ENCODE peak calls at places on chromosome 18, in nine cellular contexts. S is esophagus squamous epithelium, B is astrocyte, W is nephron progenitor cell, X is GM23338, T is fibroblast of lung, P is mucosa of descending colon, R is IMR-90, D is foreskin fibroblast. J is an unnamed sample.

GRCh38 chr18:37321578-37322496 is 243.8 kb downstream of the CELF4 start:
- DNase-seq in P (no peak), R (no peak), X (peak), W (peak), B (no peak), T (no peak), S (no peak), D (no peak), J (no peak)

GRCh38 chr18:28736951-28737350 is 560.0 kb upstream of the CDH2 start:
- DNase-seq in S (no peak), D (peak), P (no peak), B (no peak), T (no peak), W (no peak), R (peak), X (no peak), J (no peak)

GRCh38 chr18:5868218-5868904 is 27.0 kb downstream of the TMEM200C start:
- DNase-seq in R (peak), D (peak), B (peak), T (peak), S (peak), X (peak), P (peak), W (peak), J (peak)

GRCh38 chr18:2715990-2716389 is 60.5 kb downstream of the SMCHD1 start:
- DNase-seq in S (no peak), X (no peak), P (no peak), R (peak), W (no peak), B (no peak), T (peak), D (peak), J (no peak)

GRCh38 chr18:28039078-28039477 is 137.9 kb downstream of the CDH2 start:
- DNase-seq in P (no peak), B (peak), W (no peak), S (no peak), R (peak), T (peak), X (no peak), D (no peak), J (peak)

GRCh38 chr18:398866-399637 is 101.4 kb downstream of the COLEC12 start:
- DNase-seq in D (no peak), W (no peak), T (no peak), X (no peak), S (no peak), P (no peak), B (no peak), R (no peak), J (no peak)

GRCh38 chr18:59539108-59539507 is 158.1 kb downstream of the CCBE1 start:
- DNase-seq in S (no peak), D (no peak), X (no peak), R (no peak), B (no peak), W (no peak), T (no peak), P (no peak), J (no peak)

GRCh38 chr18:45026162-45026561 is 345.5 kb downstream of the SETBP1 start:
- DNase-seq in W (no peak), B (no peak), T (no peak), P (no peak), R (no peak), S (no peak), D (no peak), X (no peak), J (no peak)

GRCh38 chr18:71503222-71503621 is 1040.9 kb downstream of the CBLN2 start:
- DNase-seq in B (no peak), D (no peak), P (no peak), X (no peak), W (no peak), R (no peak), S (no peak), T (no peak), J (no peak)

GRCh38 chr18:36718705-36719328 is 110.0 kb downstream of the TPGS2 start:
- DNase-seq in X (no peak), S (no peak), W (no peak), R (peak), P (no peak), B (peak), T (no peak), D (no peak), J (no peak)

GRCh38 chr18:56473400-56474059 is 164.9 kb downstream of the TXNL1 start:
- DNase-seq in D (no peak), P (no peak), B (no peak), W (no peak), S (no peak), T (no peak), R (no peak), X (no peak), J (no peak)

GRCh38 chr18:9961031-9961430 is 47.2 kb downstream of the VAPA start:
- DNase-seq in R (no peak), X (no peak), B (peak), T (peak), D (peak), P (no peak), S (no peak), W (no peak), J (no peak)

GRCh38 chr18:10417679-10418078 is 36.8 kb upstream of the APCDD1 start:
- DNase-seq in P (no peak), T (peak), S (no peak), D (no peak), R (no peak), B (peak), W (no peak), X (no peak), J (no peak)

GRCh38 chr18:44325903-44326650 is 354.6 kb upstream of the SETBP1 start:
- DNase-seq in X (peak), R (peak), S (no peak), W (peak), T (peak), D (peak), P (peak), B (peak), J (peak)

GRCh38 chr18:40407913-40408312 is 1547.1 kb upstream of the PIK3C3 start:
- DNase-seq in T (peak), R (peak), W (no peak), S (no peak), P (no peak), B (peak), X (no peak), D (no peak), J (peak)

GRCh38 chr18:34643982-34644381 is 66.1 kb upstream of the DTNA start:
- DNase-seq in S (no peak), B (no peak), R (peak), P (no peak), W (no peak), X (no peak), T (peak), D (no peak), J (no peak)
- TF ChIP-seq CTCF in S (no peak), B (no peak), R (peak), P (no peak), W (no peak), X (no peak), T (peak), D (peak), J (peak)

GRCh38 chr18:23618862-23619387 is 32.6 kb upstream of the NPC1 start:
- DNase-seq in B (no peak), T (no peak), W (peak), D (no peak), X (peak), P (peak), S (no peak), R (no peak), J (no peak)
- TF ChIP-seq CTCF in B (no peak), T (peak), W (no peak), D (peak), X (peak), P (no peak), S (no peak), R (no peak), J (peak)

DNA sequence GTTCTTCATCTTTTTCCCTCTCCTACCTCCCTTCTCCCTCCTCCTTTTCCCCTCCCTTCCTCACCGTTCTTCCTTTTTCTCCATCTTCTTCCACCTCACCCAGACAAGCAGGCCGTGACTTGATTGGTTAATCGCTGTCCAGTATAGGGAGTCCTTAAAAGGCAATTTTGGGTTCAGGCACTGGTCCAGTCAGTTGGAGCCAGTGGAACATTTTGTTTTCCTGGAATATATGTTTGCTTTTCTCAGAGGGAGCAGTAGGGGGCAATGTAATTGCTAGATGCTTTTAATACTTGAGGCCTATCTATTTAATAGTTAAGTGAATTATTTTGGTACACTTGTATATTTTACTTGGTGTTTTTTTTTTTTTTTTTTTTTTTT is 15.0 kb downstream of the ELAC1 start:
- DNase-seq in X (peak), S (no peak), D (peak), T (peak), B (no peak), P (no peak), W (no peak), R (peak), J (no peak)
- TF ChIP-seq CTCF in X (peak), S (no peak), D (peak), T (peak), B (no peak), P (no peak), W (no peak), R (peak), J (peak)

GRCh38 chr18:26468931-26469340 is 79.4 kb downstream of the KCTD1 start:
- DNase-seq in R (no peak), W (peak), X (peak), D (no peak), B (no peak), S (no peak), T (no peak), P (no peak), J (no peak)
- TF ChIP-seq CTCF in R (peak), W (peak), X (peak), D (peak), B (peak), S (peak), T (peak), P (peak), J (peak)

DNA sequence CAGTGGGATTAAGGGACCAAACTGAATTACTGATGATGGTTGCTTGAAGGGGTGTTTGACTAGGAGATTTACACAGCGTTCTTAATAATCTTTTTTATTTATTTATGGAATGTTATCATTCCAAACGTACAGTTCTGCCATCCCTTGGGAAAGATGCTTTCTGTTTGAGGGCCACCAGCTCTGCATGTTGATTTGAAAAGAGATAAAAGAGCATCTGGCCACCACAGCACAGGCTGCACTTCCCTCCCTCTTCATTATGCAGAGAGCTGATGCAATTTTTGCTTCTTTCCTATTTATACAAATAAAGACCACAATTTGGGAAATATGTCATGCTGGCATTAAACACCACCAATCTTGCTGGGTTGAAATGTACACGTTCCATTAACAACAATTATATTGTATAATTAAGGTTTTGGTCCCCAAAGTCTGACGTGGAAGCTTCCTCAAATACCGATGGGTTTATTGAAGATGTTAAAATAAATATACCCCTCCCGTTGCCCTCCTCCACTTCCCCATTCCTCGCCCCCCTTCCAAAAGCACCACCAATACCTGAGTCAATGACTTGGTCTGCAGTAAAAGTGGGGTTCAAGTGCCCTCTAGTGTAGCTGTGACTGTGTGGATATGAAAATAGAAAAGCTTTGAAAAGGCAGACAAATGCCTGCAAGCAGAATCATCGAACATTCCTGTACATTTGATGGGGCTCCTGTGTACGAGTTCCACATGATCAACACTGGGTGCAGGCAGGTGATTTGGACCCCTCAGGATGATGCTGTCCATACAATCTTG is 211.9 kb downstream of the HRH4 start:
- DNase-seq in X (peak), D (no peak), S (no peak), P (no peak), T (peak), W (no peak), R (peak), B (no peak), J (no peak)
- TF ChIP-seq CTCF in X (peak), D (peak), S (no peak), P (no peak), T (peak), W (no peak), R (peak), B (no peak), J (no peak)

GRCh38 chr18:26488417-26489009 is 59.8 kb downstream of the KCTD1 start:
- DNase-seq in B (no peak), X (no peak), P (no peak), R (no peak), D (no peak), S (no peak), W (no peak), T (peak), J (no peak)
- TF ChIP-seq CTCF in B (no peak), X (no peak), P (no peak), R (no peak), D (no peak), S (no peak), W (no peak), T (no peak), J (no peak)

GRCh38 chr18:21851327-21851961 is 110.9 kb downstream of the MIB1 start:
- DNase-seq in X (peak), D (peak), P (no peak), R (peak), S (no peak), T (peak), B (no peak), W (no peak), J (no peak)
- TF ChIP-seq CTCF in X (peak), D (peak), P (no peak), R (peak), S (no peak), T (peak), B (peak), W (no peak), J (peak)